ENCODE peak calls at places on chromosomes 3 and 15, in five cellular contexts. G is cardiac muscle cell, P is MM.1S, E is AG04450, Q is psoas muscle. A is an unnamed sample.

GRCh38 chr3:184584001-184584891 is 22.7 kb downstream of the EPHB3 start:
- DNase-seq in Q (no peak), G (peak; percentile 85), E (no peak), P (no peak), A (no peak)

GRCh38 chr15:65368300-65368617 is 9.5 kb downstream of the IGDCC3 start:
- DNase-seq in P (no peak), G (peak; percentile 64), E (no peak), Q (no peak), A (no peak)

GRCh38 chr3:195753609-195754008 is 32.8 kb downstream of the MUC20 start:
- DNase-seq in E (no peak), Q (no peak), G (no peak), P (no peak), A (no peak)

GRCh38 chr15:91348812-91349500 is 248.9 kb downstream of the SV2B start:
- DNase-seq in G (no peak), Q (no peak), P (no peak), E (no peak), A (no peak)

GRCh38 chr15:87871738-87872315 is 384.7 kb downstream of the NTRK3 start:
- DNase-seq in E (no peak), G (no peak), Q (no peak), P (no peak), A (no peak)

GRCh38 chr15:48040166-48040817 is 80.5 kb upstream of the SLC24A5 start:
- DNase-seq in E (no peak), Q (no peak), P (peak; percentile 31), G (no peak), A (no peak)

GRCh38 chr3:196901768-196902167 is 34.0 kb downstream of the SENP5 start:
- DNase-seq in G (no peak), Q (no peak), E (no peak), P (no peak), A (no peak)

GRCh38 chr15:100263721-100264455 is 77.9 kb downstream of the ADAMTS17 start:
- DNase-seq in Q (no peak), G (no peak), P (no peak), E (no peak), A (no peak)

GRCh38 chr3:120791958-120792357 is 49.4 kb downstream of the GTF2E1 start:
- DNase-seq in G (no peak), E (peak; percentile 29), Q (no peak), P (no peak), A (no peak)

GRCh38 chr3:167736264-167736787 is 805 bp downstream of the SERPINI1 start:
- DNase-seq in P (no peak), E (no peak), G (no peak), Q (no peak), A (no peak)

GRCh38 chr3:167733961-167734497 is 663 bp downstream of the PDCD10 start:
- DNase-seq in Q (no peak), G (no peak), E (no peak), P (peak; percentile 43), A (no peak)

GRCh38 chr3:167736997-167737396 is 1.5 kb downstream of the SERPINI1 start:
- DNase-seq in Q (no peak), P (no peak), G (no peak), E (no peak), A (no peak)

GRCh38 chr3:167734498-167735232 is at the start of gene PDCD10:
- DNase-seq in Q (peak; percentile 99), G (peak; percentile 99), P (peak; percentile 100), E (peak; percentile 96), A (peak; percentile 90)

DNA sequence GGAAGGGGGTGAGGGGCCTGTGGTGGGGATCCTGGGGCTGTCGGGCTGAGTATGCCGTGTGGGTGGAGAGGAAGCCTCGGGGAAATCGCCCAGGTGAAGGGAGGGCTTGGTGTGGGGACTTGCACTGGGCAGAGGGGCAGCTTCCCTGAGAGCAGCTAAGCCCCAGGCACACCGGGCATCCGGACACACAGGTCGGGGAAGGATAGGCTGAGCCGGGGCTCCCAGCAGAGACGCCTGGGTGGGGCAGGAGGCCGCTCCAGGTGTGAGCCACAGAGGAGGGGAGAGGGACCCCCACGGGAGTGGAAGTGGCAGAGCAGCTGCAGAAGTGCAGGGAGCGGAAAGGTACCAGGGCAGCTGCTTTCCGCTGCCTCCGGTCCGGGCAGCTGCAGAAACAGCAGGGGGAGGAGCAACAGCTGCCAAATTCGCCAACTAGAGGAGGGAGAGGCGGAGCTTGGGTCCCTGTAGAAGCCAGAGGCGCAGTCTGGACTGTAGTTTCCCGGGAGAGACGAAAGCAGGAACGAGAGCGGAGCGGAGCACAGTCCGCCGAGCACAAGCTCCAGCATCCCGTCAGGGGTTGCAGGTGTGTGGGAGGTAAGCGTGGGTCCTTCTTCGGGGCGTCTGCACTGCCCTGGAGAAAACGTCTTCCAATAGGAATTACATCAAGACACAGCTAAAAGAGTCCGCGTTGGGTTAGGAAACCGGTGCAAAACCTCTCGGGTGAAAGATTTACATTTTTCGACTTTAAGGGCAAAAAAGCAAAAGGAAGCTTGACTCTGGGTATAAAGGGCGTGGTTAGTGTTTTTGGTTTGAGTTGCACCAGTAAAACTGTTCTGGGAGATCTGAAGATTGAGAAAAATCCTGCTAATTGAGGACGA is at the start of gene SERPINI1:
- DNase-seq in Q (peak; percentile 83), P (peak; percentile 92), G (peak; percentile 94), E (peak; percentile 72), A (peak; percentile 73)
- TF ChIP-seq CTCF in Q (no peak), P (no peak), G (no peak), E (no peak), A (no peak)

DNA sequence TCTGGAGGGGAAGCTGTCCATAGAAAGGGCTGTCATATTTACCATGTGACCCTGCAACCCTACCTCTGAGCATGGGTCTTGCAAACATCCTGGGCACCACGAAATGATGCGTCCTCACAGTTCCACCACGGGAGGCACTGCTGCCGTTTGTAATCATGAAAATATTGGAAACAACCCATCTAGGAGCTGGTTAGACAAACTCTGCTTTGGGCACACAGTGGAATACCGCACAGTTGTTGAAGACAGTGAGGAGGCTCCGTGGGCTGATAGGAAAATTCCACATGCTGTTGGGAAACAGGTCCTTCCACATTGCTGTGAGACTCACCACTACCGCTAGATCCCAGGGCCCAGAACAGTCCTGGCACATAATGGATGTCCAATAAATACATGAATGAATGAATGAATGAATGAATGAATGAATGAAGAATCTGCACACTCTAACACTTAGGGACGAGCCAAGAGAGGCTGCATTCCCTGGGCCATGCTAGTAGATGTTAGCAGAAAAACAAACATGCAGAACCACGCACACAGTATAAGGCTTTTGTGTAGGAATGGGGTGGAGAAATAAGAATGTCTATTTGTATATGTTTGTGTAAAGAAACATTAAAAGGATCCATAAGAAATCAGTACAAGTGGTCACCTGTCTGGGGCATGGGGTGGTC is 40.6 kb downstream of the TPRA1 start:
- DNase-seq in E (no peak), P (no peak), Q (no peak), G (no peak), A (no peak)
- TF ChIP-seq CTCF in E (peak; percentile 9), P (no peak), Q (no peak), G (no peak), A (no peak)

DNA sequence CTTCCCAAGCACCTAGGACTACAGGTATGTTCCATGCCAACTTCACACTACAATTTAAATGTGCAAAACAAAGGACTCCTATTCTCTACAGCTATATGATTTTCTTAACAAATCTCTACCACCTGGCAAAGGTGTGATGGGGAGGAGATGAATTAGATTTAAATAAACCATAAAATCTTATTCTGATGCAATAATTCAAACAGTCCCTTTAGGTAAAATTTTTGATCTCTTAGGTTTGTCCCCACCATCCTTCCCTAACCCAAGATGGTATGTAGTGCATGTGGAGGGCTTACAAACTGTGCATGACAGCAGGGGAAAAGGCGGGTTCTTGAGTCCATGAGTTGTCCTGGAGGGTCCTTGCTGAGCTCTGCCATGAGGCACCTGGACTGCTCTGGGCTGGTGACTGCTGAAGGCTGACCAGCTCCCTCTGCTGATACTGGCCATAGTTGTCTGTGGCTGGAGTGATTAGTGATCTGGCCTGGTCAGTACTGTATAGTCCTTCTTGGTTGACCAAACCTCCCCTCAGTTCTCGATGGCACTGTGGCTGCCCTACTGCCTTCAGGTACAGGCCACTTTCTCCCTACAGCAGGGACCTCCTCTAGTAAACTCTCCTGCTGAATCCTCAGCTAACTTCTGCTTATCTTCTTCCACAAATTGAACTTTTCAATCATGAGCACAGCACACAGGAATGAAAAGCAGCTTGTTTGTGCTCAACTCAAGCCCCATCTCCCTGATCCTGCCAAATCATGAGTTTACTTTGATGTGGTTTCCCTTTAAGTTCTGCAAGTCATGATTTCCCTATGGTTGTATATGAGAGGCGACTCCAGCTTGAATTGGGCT is 30.1 kb downstream of the CFAP161 start:
- DNase-seq in Q (no peak), G (no peak), E (peak; percentile 90), P (no peak), A (no peak)
- TF ChIP-seq CTCF in Q (no peak), G (no peak), E (peak; percentile 41), P (peak; percentile 8), A (no peak)

GRCh38 chr15:52220896-52221660 is 29.9 kb upstream of the GNB5 start:
- DNase-seq in G (no peak), P (peak; percentile 25), Q (no peak), E (no peak), A (no peak)

GRCh38 chr15:52218816-52219215 is 27.6 kb upstream of the GNB5 start:
- DNase-seq in Q (no peak), G (no peak), E (no peak), P (no peak), A (no peak)

GRCh38 chr15:52214553-52214952 is 23.4 kb upstream of the GNB5 start:
- DNase-seq in P (no peak), E (no peak), Q (no peak), G (no peak), A (no peak)

GRCh38 chr15:52220251-52220650 is 29.1 kb upstream of the GNB5 start:
- DNase-seq in G (peak; percentile 14), Q (no peak), P (no peak), E (no peak), A (no peak)

GRCh38 chr15:52217186-52217585 is 26.0 kb upstream of the GNB5 start:
- DNase-seq in Q (no peak), E (no peak), P (no peak), G (peak; percentile 11), A (peak; percentile 30)
- TF ChIP-seq CTCF in Q (no peak), E (no peak), P (peak; percentile 30), G (no peak), A (peak; percentile 39)

DNA sequence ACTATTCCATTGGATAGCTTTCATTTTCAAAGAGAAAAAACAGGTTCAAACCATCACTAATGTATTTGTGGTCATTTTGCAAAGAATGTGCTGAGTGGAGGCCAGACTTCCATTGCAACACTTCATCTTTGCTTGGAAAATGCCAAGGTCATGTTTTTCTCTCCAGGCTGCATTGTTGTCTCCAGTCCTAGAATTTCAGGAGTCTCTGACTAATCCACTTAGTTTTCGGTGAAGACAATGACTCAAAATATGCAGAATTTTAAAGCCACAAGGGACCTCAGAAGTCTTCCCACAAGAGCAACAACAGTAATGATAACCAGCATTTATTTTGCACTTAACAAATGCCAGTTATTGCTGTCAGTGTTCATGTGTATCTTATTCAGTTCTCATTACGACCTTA is 277.0 kb downstream of the RYR3 start:
- DNase-seq in E (no peak), P (no peak), G (no peak), Q (no peak), A (no peak)
- TF ChIP-seq CTCF in E (no peak), P (no peak), G (no peak), Q (no peak), A (no peak)

GRCh38 chr3:131564812-131565211 is 62.0 kb upstream of the MRPL3 start:
- DNase-seq in E (no peak), Q (no peak), P (no peak), G (no peak), A (no peak)

DNA sequence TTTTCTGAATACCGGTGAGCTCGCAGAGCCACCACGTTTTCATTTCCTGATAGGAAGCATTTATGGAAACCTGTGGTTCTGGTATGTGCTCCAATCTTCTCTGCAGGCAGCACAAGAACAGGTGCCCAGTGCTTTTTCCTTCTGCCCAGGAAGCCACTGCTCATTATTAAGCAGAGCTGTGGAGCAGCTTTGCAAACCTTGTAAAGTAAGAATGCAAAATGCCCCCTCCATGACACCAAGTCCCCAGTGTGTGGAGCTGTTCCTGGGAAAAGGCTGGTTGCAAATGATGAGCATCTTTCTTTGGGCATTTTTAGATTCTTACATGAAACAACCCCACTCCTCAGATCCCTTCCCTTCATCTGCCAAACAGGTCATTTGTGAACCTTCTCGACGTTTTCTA is 65.7 kb upstream of the MRPL3 start:
- DNase-seq in G (peak; percentile 17), P (no peak), E (no peak), Q (no peak), A (no peak)
- TF ChIP-seq CTCF in G (no peak), P (no peak), E (no peak), Q (no peak), A (no peak)

A was measured in GM10248.